ENCODE peak calls at places on chromosomes 12 and 14, in eight cellular contexts. One of them, this sample, is unnamed.

GRCh38 chr14:56294125-56294524 is 175.9 kb downstream of the PELI2 start:
- DNase-seq in iPS-NIHi11: peak
- DNase-seq in HTR-8/SVneo: no peak
- DNase-seq in kidney glomerular epithelial cell: no peak
- DNase-seq in cardiac fibroblast: no peak
- DNase-seq in M059J: no peak
- DNase-seq in nucleus accumbens: no peak
- DNase-seq in NCI-H2081 treated with DMSO at 0.1 percent for 48 hours: no peak
- DNase-seq in this sample: no peak

GRCh38 chr14:85333313-85333712 is 196.6 kb upstream of the FLRT2 start:
- DNase-seq in iPS-NIHi11: peak
- DNase-seq in HTR-8/SVneo: no peak
- DNase-seq in kidney glomerular epithelial cell: no peak
- DNase-seq in cardiac fibroblast: peak
- DNase-seq in M059J: no peak
- DNase-seq in nucleus accumbens: no peak
- DNase-seq in NCI-H2081 treated with DMSO at 0.1 percent for 48 hours: no peak
- DNase-seq in this sample: no peak

GRCh38 chr14:37792124-37792523 is 196.7 kb downstream of the TTC6 start:
- DNase-seq in iPS-NIHi11: no peak
- DNase-seq in HTR-8/SVneo: no peak
- DNase-seq in kidney glomerular epithelial cell: no peak
- DNase-seq in cardiac fibroblast: no peak
- DNase-seq in M059J: no peak
- DNase-seq in nucleus accumbens: no peak
- DNase-seq in NCI-H2081 treated with DMSO at 0.1 percent for 48 hours: no peak
- DNase-seq in this sample: no peak

GRCh38 chr12:101459642-101460346 is 15.3 kb upstream of the SPIC start:
- DNase-seq in iPS-NIHi11: peak
- DNase-seq in HTR-8/SVneo: peak
- DNase-seq in kidney glomerular epithelial cell: no peak
- DNase-seq in cardiac fibroblast: peak
- DNase-seq in M059J: peak
- DNase-seq in nucleus accumbens: no peak
- DNase-seq in NCI-H2081 treated with DMSO at 0.1 percent for 48 hours: no peak
- DNase-seq in this sample: no peak

GRCh38 chr12:28535216-28535615 is 345.0 kb downstream of the CCDC91 start:
- DNase-seq in iPS-NIHi11: no peak
- DNase-seq in HTR-8/SVneo: peak
- DNase-seq in kidney glomerular epithelial cell: peak
- DNase-seq in cardiac fibroblast: peak
- DNase-seq in M059J: peak
- DNase-seq in nucleus accumbens: no peak
- DNase-seq in NCI-H2081 treated with DMSO at 0.1 percent for 48 hours: no peak
- DNase-seq in this sample: no peak

GRCh38 chr12:4331221-4331620 is 10.2 kb downstream of the TIGAR start:
- DNase-seq in iPS-NIHi11: no peak
- DNase-seq in HTR-8/SVneo: no peak
- DNase-seq in kidney glomerular epithelial cell: no peak
- DNase-seq in cardiac fibroblast: no peak
- DNase-seq in M059J: no peak
- DNase-seq in nucleus accumbens: no peak
- DNase-seq in NCI-H2081 treated with DMSO at 0.1 percent for 48 hours: no peak
- DNase-seq in this sample: no peak

GRCh38 chr12:126551882-126552281 is 1486.6 kb downstream of the AACS start:
- DNase-seq in iPS-NIHi11: no peak
- DNase-seq in HTR-8/SVneo: no peak
- DNase-seq in kidney glomerular epithelial cell: no peak
- DNase-seq in cardiac fibroblast: no peak
- DNase-seq in M059J: no peak
- DNase-seq in nucleus accumbens: no peak
- DNase-seq in NCI-H2081 treated with DMSO at 0.1 percent for 48 hours: no peak
- DNase-seq in this sample: no peak

GRCh38 chr14:84162658-84163057 is 1367.3 kb upstream of the FLRT2 start:
- DNase-seq in iPS-NIHi11: no peak
- DNase-seq in HTR-8/SVneo: no peak
- DNase-seq in kidney glomerular epithelial cell: no peak
- DNase-seq in cardiac fibroblast: no peak
- DNase-seq in M059J: no peak
- DNase-seq in nucleus accumbens: no peak
- DNase-seq in NCI-H2081 treated with DMSO at 0.1 percent for 48 hours: no peak
- DNase-seq in this sample: no peak

GRCh38 chr14:100375273-100375962 is 52.3 kb downstream of the SLC25A47 start:
- DNase-seq in iPS-NIHi11: no peak
- DNase-seq in HTR-8/SVneo: peak
- DNase-seq in kidney glomerular epithelial cell: peak
- DNase-seq in cardiac fibroblast: peak
- DNase-seq in M059J: peak
- DNase-seq in nucleus accumbens: no peak
- DNase-seq in NCI-H2081 treated with DMSO at 0.1 percent for 48 hours: no peak
- DNase-seq in this sample: no peak

GRCh38 chr12:110355080-110355479 is 48.4 kb downstream of the ANAPC7 start:
- DNase-seq in iPS-NIHi11: peak
- DNase-seq in HTR-8/SVneo: peak
- DNase-seq in kidney glomerular epithelial cell: no peak
- DNase-seq in cardiac fibroblast: no peak
- DNase-seq in M059J: peak
- DNase-seq in nucleus accumbens: no peak
- DNase-seq in NCI-H2081 treated with DMSO at 0.1 percent for 48 hours: no peak
- DNase-seq in this sample: no peak

GRCh38 chr14:23562822-23563472 is 4.6 kb downstream of the AP1G2 start:
- DNase-seq in iPS-NIHi11: peak
- DNase-seq in HTR-8/SVneo: no peak
- DNase-seq in kidney glomerular epithelial cell: no peak
- DNase-seq in cardiac fibroblast: peak
- DNase-seq in M059J: peak
- DNase-seq in nucleus accumbens: peak
- DNase-seq in NCI-H2081 treated with DMSO at 0.1 percent for 48 hours: no peak
- DNase-seq in this sample: peak

GRCh38 chr14:101083564-101084435 is 180.3 kb upstream of the RTL1 start:
- DNase-seq in iPS-NIHi11: peak
- DNase-seq in HTR-8/SVneo: no peak
- DNase-seq in kidney glomerular epithelial cell: no peak
- DNase-seq in cardiac fibroblast: no peak
- DNase-seq in M059J: no peak
- DNase-seq in nucleus accumbens: no peak
- DNase-seq in NCI-H2081 treated with DMSO at 0.1 percent for 48 hours: no peak
- DNase-seq in this sample: no peak